ENCODE peak calls at places on chromosomes 13 and 19, in nine cellular contexts. H is kidney, P is tibial artery, L is fibroblast of mammary gland, G is AG09319, K is SK-N-SH, X is nephron progenitor cell, T is AG10803, J is osteocyte. D is an unnamed sample.

GRCh38 chr13:59086147-59086546 is 1077.6 kb downstream of the DIAPH3 start:
- DNase-seq in H (no peak), P (no peak), L (peak; percentile 65), G (no peak), K (no peak), X (no peak), T (peak; percentile 20), J (no peak), D (no peak)

GRCh38 chr19:56916528-56916927 is 76.0 kb upstream of the PEG3 start:
- DNase-seq in H (no peak), P (no peak), L (no peak), G (no peak), K (no peak), X (no peak), T (no peak), J (no peak), D (no peak)

GRCh38 chr19:44841255-44841654 is 4.8 kb upstream of the NECTIN2 start:
- DNase-seq in H (no peak), P (no peak), L (no peak), G (no peak), K (no peak), X (no peak), T (no peak), J (no peak), D (no peak)

GRCh38 chr19:54792814-54793213 is 10.6 kb upstream of the KIR2DL4 start:
- DNase-seq in H (no peak), P (no peak), L (no peak), G (no peak), K (no peak), X (no peak), T (no peak), J (no peak), D (no peak)

GRCh38 chr13:112105884-112106283 is 38.9 kb downstream of the SOX1 start:
- DNase-seq in H (no peak), P (no peak), L (no peak), G (no peak), K (no peak), X (peak; percentile 32), T (no peak), J (peak; percentile 71), D (no peak)

GRCh38 chr19:9070066-9070465 is 16.8 kb upstream of the OR1M1 start:
- DNase-seq in H (no peak), P (no peak), L (no peak), G (no peak), K (no peak), X (no peak), T (no peak), J (no peak), D (no peak)

GRCh38 chr13:110902370-110902769 is 12.5 kb downstream of the ANKRD10 start:
- DNase-seq in H (no peak), P (no peak), L (no peak), G (no peak), K (no peak), X (no peak), T (no peak), J (no peak), D (no peak)

GRCh38 chr19:51524661-51525264 is 6.7 kb downstream of the SIGLEC6 start:
- DNase-seq in H (no peak), P (no peak), L (no peak), G (no peak), K (no peak), X (no peak), T (no peak), J (no peak), D (no peak)

GRCh38 chr13:112728375-112729126 is 38.7 kb downstream of the ATP11A start:
- DNase-seq in H (peak; percentile 22), P (no peak), L (no peak), G (no peak), K (no peak), X (no peak), T (no peak), J (no peak), D (no peak)

GRCh38 chr19:47573076-47574026 is at the start of gene ZNF541:
- DNase-seq in H (peak; percentile 83), P (peak; percentile 50), L (peak; percentile 36), G (peak; percentile 7), K (peak; percentile 88), X (no peak), T (peak; percentile 45), J (no peak), D (no peak)

GRCh38 chr13:100306444-100306999 is 217.6 kb downstream of the PCCA start:
- DNase-seq in H (no peak), P (no peak), L (no peak), G (no peak), K (no peak), X (peak; percentile 5), T (no peak), J (no peak), D (no peak)

GRCh38 chr13:32164622-32165268 is 133.2 kb downstream of the FRY start:
- DNase-seq in H (no peak), P (no peak), L (peak; percentile 73), G (no peak), K (peak; percentile 46), X (peak; percentile 42), T (peak; percentile 58), J (no peak), D (no peak)

GRCh38 chr19:13839938-13840750 is 36.8 kb upstream of the NANOS3 start:
- DNase-seq in H (peak; percentile 94), P (peak; percentile 70), L (peak; percentile 50), G (no peak), K (no peak), X (no peak), T (peak; percentile 61), J (peak; percentile 93), D (no peak)

GRCh38 chr13:59545007-59545406 is 618.7 kb downstream of the DIAPH3 start:
- DNase-seq in H (no peak), P (no peak), L (no peak), G (no peak), K (no peak), X (no peak), T (no peak), J (no peak), D (no peak)

GRCh38 chr19:39637891-39638290 is 17.8 kb upstream of the LGALS16 start:
- DNase-seq in H (no peak), P (no peak), L (no peak), G (no peak), K (no peak), X (no peak), T (no peak), J (no peak), D (no peak)

GRCh38 chr19:6713773-6714692 is 6.4 kb downstream of the C3 start:
- DNase-seq in H (peak; percentile 44), P (no peak), L (no peak), G (no peak), K (no peak), X (no peak), T (no peak), J (no peak), D (no peak)

GRCh38 chr19:47389150-47389556 is 30.2 kb downstream of the MEIS3 start:
- DNase-seq in H (no peak), P (no peak), L (no peak), G (no peak), K (no peak), X (no peak), T (no peak), J (no peak), D (no peak)

GRCh38 chr13:106104281-106104901 is 431.1 kb downstream of the EFNB2 start:
- DNase-seq in H (no peak), P (no peak), L (peak; percentile 94), G (peak; percentile 4), K (no peak), X (no peak), T (peak; percentile 87), J (no peak), D (no peak)

GRCh38 chr19:13978721-13979191 is 26.4 kb downstream of the DCAF15 start:
- DNase-seq in H (no peak), P (no peak), L (no peak), G (no peak), K (no peak), X (peak; percentile 65), T (no peak), J (no peak), D (no peak)

GRCh38 chr19:34430738-34431625 is 2.8 kb downstream of the UBA2 start:
- DNase-seq in H (no peak), P (no peak), L (peak; percentile 72), G (no peak), K (peak; percentile 77), X (peak; percentile 20), T (peak; percentile 53), J (no peak), D (no peak)

DNA sequence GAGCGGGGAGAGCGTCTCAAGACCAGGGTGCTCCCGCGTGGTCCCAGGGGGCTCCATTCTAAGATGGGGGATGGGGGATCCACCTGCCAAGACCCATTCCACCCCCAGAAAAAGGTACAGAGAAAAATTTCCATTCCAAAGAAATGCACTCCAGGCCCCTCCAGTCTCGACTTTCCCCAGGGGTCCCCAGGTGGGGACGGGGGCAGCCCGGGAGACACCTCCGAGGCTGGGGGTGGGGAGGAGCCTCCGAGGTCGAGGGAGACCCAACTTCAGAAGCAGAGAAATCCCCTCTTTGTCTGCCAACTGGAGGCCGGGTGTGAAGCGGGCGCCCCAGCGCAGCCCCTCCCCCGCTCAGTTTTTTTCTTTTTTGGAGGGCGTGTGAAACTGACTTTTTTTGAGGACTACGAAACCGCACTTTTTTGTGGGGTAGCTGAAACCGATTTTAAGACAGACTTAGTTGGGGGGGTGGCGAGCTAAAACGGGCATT is 1.3 kb downstream of the TCF3 start:
- DNase-seq in H (peak; percentile 78), P (no peak), L (peak; percentile 24), G (no peak), K (peak; percentile 73), X (peak; percentile 48), T (peak; percentile 12), J (no peak), D (no peak)
- TF ChIP-seq CTCF in H (no peak), P (no peak), L (no peak), G (no peak), K (no peak), X (no peak), T (no peak), J (no peak), D (no peak)

GRCh38 chr13:52599853-52600603 is 42.2 kb upstream of the HNRNPA1L2 start:
- DNase-seq in H (peak; percentile 74), P (no peak), L (peak; percentile 21), G (no peak), K (peak; percentile 85), X (peak; percentile 77), T (peak; percentile 6), J (peak; percentile 87), D (peak; percentile 47)
- TF ChIP-seq CTCF in H (no peak), P (no peak), L (no peak), G (no peak), K (no peak), X (no peak), T (no peak), J (no peak), D (no peak)

GRCh38 chr19:46076031-46076880 is 35.5 kb upstream of the IGFL4 start:
- DNase-seq in H (no peak), P (no peak), L (no peak), G (no peak), K (no peak), X (no peak), T (no peak), J (no peak), D (no peak)
- TF ChIP-seq CTCF in H (no peak), P (no peak), L (no peak), G (no peak), K (peak; percentile 31), X (no peak), T (no peak), J (no peak), D (no peak)

DNA sequence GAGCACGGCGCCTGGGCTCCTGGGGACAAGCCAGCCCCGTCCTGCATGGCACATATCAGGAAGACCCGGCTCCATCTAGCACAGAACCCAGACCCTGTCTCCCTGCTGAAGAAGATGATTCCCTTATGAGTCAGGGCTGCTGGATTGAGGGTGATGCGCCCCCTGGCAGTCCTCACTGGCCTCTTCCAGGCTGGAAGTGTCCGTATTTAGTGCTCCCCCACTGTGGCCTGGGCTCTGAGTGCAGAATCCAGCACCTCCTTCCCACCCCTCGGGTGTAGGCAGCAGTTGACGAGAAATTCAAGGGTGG is 14.9 kb downstream of the COMP start:
- DNase-seq in H (no peak), P (no peak), L (peak; percentile 75), G (no peak), K (no peak), X (no peak), T (peak; percentile 51), J (no peak), D (no peak)
- TF ChIP-seq CTCF in H (no peak), P (no peak), L (peak; percentile 60), G (peak; percentile 47), K (peak; percentile 64), X (no peak), T (peak; percentile 47), J (peak; percentile 26), D (peak; percentile 3)